ENCODE peak calls at places on chromosomes 5 and 9, in five cellular contexts. E, F, Y, V and M are unnamed samples.

GRCh38 chr5:35198096-35198495 is 32.2 kb downstream of the PRLR start:
- DNase-seq in E (no peak), F (no peak), Y (no peak), V (peak), M (peak)

GRCh38 chr5:119439140-119439625 is 13.1 kb upstream of the HSD17B4 start:
- DNase-seq in E (no peak), F (no peak), Y (no peak), V (peak), M (peak)

GRCh38 chr9:133005221-133005760 is 25.5 kb upstream of the GTF3C5 start:
- DNase-seq in E (no peak), F (no peak), Y (no peak), V (no peak), M (no peak)

GRCh38 chr9:118302721-118303120 is 598.5 kb downstream of the TLR4 start:
- DNase-seq in E (no peak), F (no peak), Y (no peak), V (no peak), M (no peak)

GRCh38 chr5:42811591-42812392 is at the start of gene SELENOP:
- DNase-seq in E (peak), F (peak), Y (no peak), V (peak), M (peak)

GRCh38 chr9:132192728-132193127 is 30.9 kb downstream of the NTNG2 start:
- DNase-seq in E (no peak), F (no peak), Y (no peak), V (no peak), M (no peak)

GRCh38 chr5:179605026-179605833 is 18.2 kb downstream of the HNRNPH1 start:
- DNase-seq in E (no peak), F (no peak), Y (no peak), V (no peak), M (no peak)

GRCh38 chr9:136138566-136138965 is 19.9 kb upstream of the TMEM250 start:
- DNase-seq in E (peak), F (no peak), Y (no peak), V (peak), M (no peak)

GRCh38 chr5:157740211-157740610 is 3.3 kb upstream of the LSM11 start:
- DNase-seq in E (no peak), F (no peak), Y (peak), V (no peak), M (no peak)

GRCh38 chr5:63131618-63132285 is 553.1 kb downstream of the LRRC70 start:
- DNase-seq in E (no peak), F (no peak), Y (no peak), V (no peak), M (no peak)

GRCh38 chr5:174527936-174528557 is 196.3 kb upstream of the MSX2 start:
- DNase-seq in E (no peak), F (no peak), Y (no peak), V (no peak), M (no peak)

GRCh38 chr5:99675974-99676373 is 747.2 kb upstream of the CHD1 start:
- DNase-seq in E (no peak), F (no peak), Y (no peak), V (no peak), M (no peak)

GRCh38 chr5:133247881-133248642 is 196.2 kb downstream of the HSPA4 start:
- DNase-seq in E (peak), F (no peak), Y (peak), V (no peak), M (no peak)

GRCh38 chr9:90702431-90702830 is 59.8 kb upstream of the DIRAS2 start:
- DNase-seq in E (no peak), F (no peak), Y (no peak), V (no peak), M (no peak)

GRCh38 chr5:67010684-67011409 is 185.8 kb downstream of the CD180 start:
- DNase-seq in E (no peak), F (no peak), Y (no peak), V (peak), M (no peak)

GRCh38 chr9:124344291-124345050 is 70.8 kb downstream of the PSMB7 start:
- DNase-seq in E (no peak), F (no peak), Y (no peak), V (no peak), M (no peak)

GRCh38 chr5:103894882-103895281 is 332.3 kb upstream of the NUDT12 start:
- DNase-seq in E (peak), F (no peak), Y (no peak), V (no peak), M (no peak)

GRCh38 chr9:102054811-102055210 is 316.4 kb upstream of the GRIN3A start:
- DNase-seq in E (no peak), F (no peak), Y (no peak), V (no peak), M (no peak)

GRCh38 chr5:59357421-59357977 is 536.0 kb downstream of the PDE4D start:
- DNase-seq in E (no peak), F (no peak), Y (no peak), V (no peak), M (peak)

GRCh38 chr9:115250646-115251045 is 132.7 kb upstream of the TNC start:
- DNase-seq in E (no peak), F (no peak), Y (no peak), V (no peak), M (no peak)

GRCh38 chr5:166091931-166092330 is 2199.5 kb upstream of the WWC1 start:
- DNase-seq in E (no peak), F (no peak), Y (no peak), V (no peak), M (no peak)

GRCh38 chr5:15500326-15500958 is 462 bp downstream of the FBXL7 start:
- DNase-seq in E (no peak), F (no peak), Y (peak), V (peak), M (peak)

GRCh38 chr5:150780180-150780692 is 1.7 kb downstream of the SMIM3 start:
- DNase-seq in E (no peak), F (peak), Y (no peak), V (peak), M (peak)

DNA sequence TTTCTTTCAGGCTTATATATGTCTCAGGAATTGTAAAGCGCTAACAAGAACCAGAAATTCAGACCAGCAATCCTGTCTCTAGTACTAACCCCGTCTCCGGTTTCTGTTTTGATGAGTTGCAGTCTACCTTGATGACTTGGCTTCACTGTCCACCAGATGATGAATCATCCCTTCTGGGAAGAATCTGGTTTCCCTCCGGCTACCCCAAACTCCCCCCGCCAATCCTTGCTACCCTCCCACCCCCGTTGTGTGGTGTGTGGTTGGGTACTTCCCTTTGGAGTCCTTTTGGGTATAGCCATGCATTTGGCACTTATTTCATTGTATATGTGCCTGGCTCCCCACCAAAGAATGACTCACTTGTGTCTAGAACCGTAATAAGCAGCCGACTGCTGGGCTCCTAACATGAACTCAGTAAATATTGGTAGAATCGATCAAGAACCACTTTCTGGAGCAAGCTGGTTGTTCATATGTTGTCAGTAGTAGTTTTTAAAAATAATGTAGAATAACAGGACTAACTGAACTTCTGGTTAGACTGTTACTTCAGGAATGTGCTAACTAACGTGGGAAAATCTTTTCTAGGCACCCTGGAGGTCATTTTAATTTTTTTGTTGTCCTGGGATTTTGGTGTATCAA is 8.3 kb upstream of the TGFBI start:
- DNase-seq in E (no peak), F (no peak), Y (peak), V (peak), M (no peak)
- TF ChIP-seq EP300 in E (no peak), F (no peak), Y (peak), V (no peak), M (no peak)

DNA sequence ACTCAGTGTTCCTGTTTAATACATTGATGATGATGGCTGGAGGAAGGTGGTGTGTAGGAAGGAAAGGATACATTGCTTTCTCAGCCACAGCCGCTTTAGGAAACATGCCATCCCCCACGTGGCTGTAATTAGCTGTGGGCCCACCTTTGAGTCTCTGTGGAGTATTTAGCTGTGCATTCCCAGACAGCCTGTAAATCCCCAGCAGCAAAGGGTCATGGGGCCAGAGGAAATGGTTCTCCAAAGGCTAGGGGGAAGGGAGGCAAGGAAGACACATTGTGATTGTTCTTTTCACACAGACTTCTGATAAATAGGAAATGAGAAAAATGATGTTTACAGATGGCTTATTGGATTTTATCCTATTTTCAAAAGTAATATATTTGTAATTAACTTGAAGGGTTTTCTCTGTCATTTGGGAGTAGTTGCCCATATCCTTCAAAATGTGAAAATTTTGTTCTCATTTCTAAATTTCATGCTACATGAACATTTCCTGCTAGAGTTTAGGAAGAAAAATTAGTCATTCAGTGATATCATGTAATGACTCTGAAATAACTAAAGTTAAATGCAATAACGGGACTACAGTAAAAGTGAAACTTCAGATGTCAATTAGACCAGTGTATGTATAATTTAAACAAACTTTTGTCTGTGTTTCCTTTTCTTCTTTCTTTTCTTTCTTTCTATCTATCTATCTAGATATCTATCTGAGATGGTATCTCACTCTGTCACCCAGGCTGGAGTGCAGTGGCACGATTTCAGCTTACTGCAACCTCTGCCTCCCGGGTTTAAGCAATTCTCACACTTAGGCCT is 24.3 kb upstream of the F2R start:
- DNase-seq in E (no peak), F (peak), Y (no peak), V (no peak), M (no peak)
- TF ChIP-seq EP300 in E (no peak), F (no peak), Y (no peak), V (no peak), M (no peak)

GRCh38 chr9:134388976-134389375 is 62.7 kb downstream of the RXRA start:
- DNase-seq in E (no peak), F (no peak), Y (no peak), V (no peak), M (no peak)

GRCh38 chr9:134390537-134390936 is 64.3 kb downstream of the RXRA start:
- DNase-seq in E (no peak), F (no peak), Y (no peak), V (no peak), M (no peak)

GRCh38 chr9:134389659-134390058 is 63.4 kb downstream of the RXRA start:
- DNase-seq in E (no peak), F (no peak), Y (no peak), V (no peak), M (no peak)

GRCh38 chr9:134386951-134387831 is 60.9 kb downstream of the RXRA start:
- DNase-seq in E (no peak), F (no peak), Y (no peak), V (peak), M (peak)

DNA sequence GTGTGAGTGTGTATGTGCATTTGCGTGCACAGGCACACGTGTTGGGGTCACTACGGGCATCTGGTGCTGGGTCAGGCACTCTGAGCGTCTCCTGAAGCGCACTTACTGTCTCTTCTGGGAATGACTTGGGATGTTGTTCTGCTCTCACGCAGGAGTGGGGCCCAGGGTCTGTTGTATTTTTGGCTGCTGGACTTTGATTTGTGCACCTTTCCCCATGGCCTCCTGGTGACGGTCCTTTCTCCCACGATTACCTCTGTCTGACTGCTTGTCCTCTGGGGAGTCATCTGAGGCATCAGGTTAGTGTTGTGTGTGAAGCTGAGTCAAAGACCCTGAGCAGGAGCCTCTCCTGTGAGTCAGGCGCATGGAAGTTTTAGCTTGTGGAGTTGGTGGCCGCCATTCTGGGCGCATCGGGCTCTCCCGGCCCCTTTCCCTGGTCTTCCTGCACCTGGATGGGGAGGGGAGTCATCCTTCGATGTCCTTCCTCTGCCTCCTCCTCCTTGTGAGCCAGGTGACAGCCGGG is 62.1 kb downstream of the RXRA start:
- DNase-seq in E (no peak), F (no peak), Y (no peak), V (no peak), M (no peak)
- TF ChIP-seq EP300 in E (no peak), F (no peak), Y (no peak), V (no peak), M (no peak)

DNA sequence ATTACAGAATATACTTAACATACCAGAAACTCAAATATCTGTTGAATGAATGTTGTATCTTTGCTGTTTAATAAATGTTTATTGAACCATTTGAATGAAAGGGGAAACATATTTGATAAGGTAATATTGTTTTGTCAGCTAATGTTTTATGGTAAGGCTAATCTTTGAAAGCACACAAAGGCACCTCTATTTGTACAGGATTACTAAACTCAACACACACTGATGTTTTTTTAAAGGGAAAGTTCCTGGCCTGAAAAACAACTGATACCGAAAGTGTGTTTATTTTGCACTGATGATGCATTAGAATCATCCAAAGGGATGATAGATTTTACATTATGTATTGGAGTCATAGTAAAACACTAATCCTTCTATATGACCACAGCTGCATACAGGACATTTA is 82.5 kb downstream of the ADCY2 start:
- DNase-seq in E (no peak), F (no peak), Y (no peak), V (no peak), M (no peak)
- TF ChIP-seq EP300 in E (no peak), F (no peak), Y (no peak), V (no peak), M (no peak)

GRCh38 chr5:141618804-141619554 is at the start of gene DIAPH1:
- DNase-seq in E (peak), F (peak), Y (peak), V (peak), M (peak)
- TF ChIP-seq EP300 in E (peak), F (peak), Y (no peak), V (no peak), M (no peak)

GRCh38 chr5:109455598-109456096 is 45.9 kb upstream of the PJA2 start:
- DNase-seq in E (no peak), F (peak), Y (peak), V (peak), M (no peak)
- TF ChIP-seq EP300 in E (no peak), F (peak), Y (no peak), V (no peak), M (no peak)